ENCODE peak calls at places on chromosomes 11 and 22, in eight cellular contexts. B, U, J, T, V, C, K and N are unnamed samples. For H3K4me1 and H3K36me3, the result is how much of the 10 kb centered on the place peaks cover.

GRCh38 chr22:35549338-35549737 is 8.7 kb downstream of the RASD2 start:
- DNase-seq in V (no peak), K (no peak), U (no peak), T (no peak), B (no peak), C (no peak), J (no peak), N (peak)

GRCh38 chr22:46050451-46050845 is 73.5 kb upstream of the WNT7B start:
- DNase-seq in K (no peak), C (peak), T (no peak), U (no peak), B (no peak), V (peak), J (no peak), N (peak)

GRCh38 chr11:44964526-44965209 is 14.0 kb upstream of the TP53I11 start:
- DNase-seq in B (no peak), C (no peak), V (no peak), U (no peak), T (no peak), J (no peak), K (no peak), N (no peak)

GRCh38 chr11:67482275-67482735 is 521 bp upstream of the AIP start:
- DNase-seq in T (no peak), V (no peak), J (no peak), C (no peak), B (no peak), K (no peak), U (no peak), N (no peak)

GRCh38 chr11:18768472-18768901 is 23.1 kb downstream of the PTPN5 start:
- DNase-seq in T (no peak), K (no peak), J (no peak), V (no peak), B (peak), U (no peak), C (no peak), N (no peak)

GRCh38 chr11:116773203-116774112 is 671 bp upstream of the BUD13 start:
- DNase-seq in C (no peak), J (no peak), B (no peak), V (no peak), U (peak), T (no peak), K (no peak), N (peak)

GRCh38 chr11:75311858-75312288 is 39.6 kb downstream of the ARRB1 start:
- DNase-seq in U (peak), C (peak), K (no peak), T (no peak), V (peak), J (peak), B (no peak), N (peak)

GRCh38 chr11:123137496-123138270 is 57.4 kb downstream of the CLMP start:
- DNase-seq in K (peak), J (peak), V (peak), T (no peak), B (peak), C (peak), U (peak), N (peak)

GRCh38 chr22:44382461-44383038 is 69.8 kb upstream of the SHISAL1 start:
- DNase-seq in J (no peak), K (no peak), C (no peak), U (no peak), T (no peak), B (peak), V (no peak), N (peak)

GRCh38 chr11:2563216-2564007 is 118.6 kb downstream of the KCNQ1 start:
- DNase-seq in V (no peak), T (no peak), J (peak), C (no peak), B (peak), K (no peak), U (no peak), N (no peak)

GRCh38 chr11:44566952-44567875 is 1.8 kb downstream of the CD82 start:
- DNase-seq in B (no peak), T (peak), J (no peak), K (no peak), U (no peak), C (no peak), V (no peak), N (no peak)

GRCh38 chr11:78168539-78169477 is 19.6 kb downstream of the KCTD21 start:
- DNase-seq in C (peak), T (no peak), V (peak), J (peak), B (no peak), K (no peak), U (peak), N (peak)

GRCh38 chr22:49433717-49434611 is 393.7 kb downstream of the BRD1 start:
- DNase-seq in C (no peak), U (no peak), T (no peak), J (no peak), V (no peak), K (peak), B (no peak), N (no peak)

GRCh38 chr11:92670293-92670890 is 299.1 kb upstream of the MTNR1B start:
- DNase-seq in T (no peak), V (no peak), U (no peak), B (no peak), C (no peak), K (no peak), J (no peak), N (no peak)

GRCh38 chr22:30308518-30309230 is 18.1 kb downstream of the TBC1D10A start:
- DNase-seq in K (no peak), C (no peak), V (no peak), U (peak), B (no peak), J (no peak), T (no peak), N (no peak)

GRCh38 chr22:42792909-42793847 is 63.9 kb downstream of the ARFGAP3 start:
- DNase-seq in U (no peak), T (no peak), V (no peak), B (no peak), J (no peak), C (no peak), K (no peak), N (no peak)

GRCh38 chr11:130913268-130913667 is 3.0 kb downstream of the SNX19 start:
- DNase-seq in T (peak), C (no peak), B (no peak), V (no peak), J (no peak), K (no peak), U (no peak), N (no peak)

GRCh38 chr11:86360775-86361395 is 13.8 kb upstream of the CCDC81 start:
- DNase-seq in V (no peak), B (no peak), C (no peak), U (peak), J (no peak), T (no peak), K (no peak), N (no peak)

GRCh38 chr11:44217432-44217831 is 92.5 kb downstream of the ALX4 start:
- DNase-seq in T (no peak), V (no peak), B (no peak), U (no peak), C (no peak), J (no peak), K (no peak), N (no peak)

GRCh38 chr11:56783448-56784041 is 35.0 kb upstream of the OR9G4 start:
- DNase-seq in V (no peak), J (no peak), C (no peak), U (peak), T (peak), K (no peak), B (no peak), N (no peak)

GRCh38 chr11:75428301-75428724 is 4.7 kb downstream of the KLHL35 start:
- DNase-seq in C (peak), T (peak), K (no peak), J (peak), B (peak), V (peak), U (peak), N (peak)

GRCh38 chr11:17570034-17570433 is 23.0 kb downstream of the OTOG start:
- DNase-seq in J (no peak), K (peak), B (no peak), C (no peak), U (no peak), T (no peak), V (no peak), N (no peak)

GRCh38 chr11:131865860-131866259 is 495.4 kb downstream of the NTM start:
- DNase-seq in J (no peak), C (no peak), V (no peak), T (no peak), K (no peak), B (no peak), U (no peak), N (no peak)

GRCh38 chr22:30877662-30878515 is 90.7 kb downstream of the MORC2 start:
- DNase-seq in V (no peak), C (no peak), B (peak), U (no peak), K (no peak), J (no peak), T (no peak), N (no peak)

GRCh38 chr11:33668951-33669596 is 31.6 kb downstream of the C11orf91 start:
- DNase-seq in K (no peak), U (no peak), T (no peak), V (no peak), C (no peak), B (no peak), J (no peak), N (no peak)

GRCh38 chr11:76639621-76640020 is 30.9 kb downstream of the LRRC32 start:
- DNase-seq in T (no peak), U (no peak), V (no peak), B (no peak), J (no peak), K (no peak), C (no peak), N (no peak)

GRCh38 chr11:80778432-80778831 is 1337.6 kb upstream of the TENM4 start:
- DNase-seq in C (no peak), T (no peak), B (no peak), V (no peak), U (no peak), J (no peak), K (no peak), N (no peak)

GRCh38 chr22:31944700-31945477 is 554 bp downstream of the YWHAH start:
- DNase-seq in K (peak), C (peak), J (peak), U (no peak), V (no peak), B (peak), T (peak), N (peak)

GRCh38 chr11:96367357-96367756 is 22.4 kb downstream of the CCDC82 start:
- DNase-seq in J (no peak), B (no peak), T (no peak), U (no peak), V (no peak), K (no peak), C (no peak), N (no peak)

GRCh38 chr11:69587454-69588081 is 53.4 kb upstream of the CCND1 start:
- DNase-seq in B (no peak), J (no peak), V (no peak), U (peak), T (no peak), C (no peak), K (no peak), N (no peak)

GRCh38 chr11:89660234-89660633 is 49.9 kb upstream of the TRIM77 start:
- DNase-seq in V (no peak), K (no peak), J (no peak), U (no peak), T (no peak), B (no peak), C (no peak), N (no peak)

GRCh38 chr11:16924462-16924825 is 89.8 kb downstream of the PLEKHA7 start:
- DNase-seq in J (no peak), V (no peak), U (no peak), B (no peak), C (no peak), T (no peak), K (no peak), N (no peak)

GRCh38 chr11:63670077-63670737 is 969 bp downstream of the ATL3 start:
- DNase-seq in V (no peak), C (no peak), K (no peak), B (no peak), J (no peak), T (no peak), U (peak), N (no peak)

GRCh38 chr11:1548221-1549070 is 23.6 kb downstream of the DUSP8 start:
- DNase-seq in V (peak), B (no peak), K (peak), C (no peak), U (peak), J (no peak), T (no peak), N (peak)

GRCh38 chr11:2268911-2269600 is 1.3 kb downstream of the ASCL2 start:
- DNase-seq in T (peak), U (no peak), C (peak), J (peak), B (peak), V (peak), K (peak), N (peak)

GRCh38 chr11:86459682-86460460 is 85.2 kb downstream of the CCDC81 start:
- DNase-seq in T (no peak), V (peak), C (no peak), U (peak), B (no peak), K (no peak), J (no peak), N (peak)

GRCh38 chr22:37442537-37442936 is 15.3 kb upstream of the ELFN2 start:
- DNase-seq in J (no peak), B (no peak), C (no peak), K (no peak), V (no peak), U (peak), T (no peak), N (no peak)

GRCh38 chr11:47156333-47156732 is 20.3 kb downstream of the ARFGAP2 start:
- DNase-seq in V (no peak), B (no peak), C (no peak), T (no peak), K (no peak), J (no peak), U (peak), N (no peak)

GRCh38 chr22:32469799-32470212 is 4.8 kb upstream of the FBXO7 start:
- DNase-seq in B (no peak), K (no peak), C (no peak), U (peak), V (no peak), J (no peak), T (peak), N (no peak)

GRCh38 chr11:110373061-110373702 is 56.6 kb upstream of the FDX1 start:
- DNase-seq in T (no peak), V (no peak), C (no peak), K (no peak), U (peak), B (no peak), J (no peak), N (no peak)

GRCh38 chr11:115711021-115711420 is 206.8 kb upstream of the CADM1 start:
- DNase-seq in K (no peak), V (no peak), T (no peak), C (no peak), U (no peak), B (no peak), J (no peak), N (no peak)

GRCh38 chr11:115709297-115709696 is 205.1 kb upstream of the CADM1 start:
- DNase-seq in B (no peak), J (no peak), K (no peak), C (no peak), V (no peak), T (no peak), U (no peak), N (no peak)

GRCh38 chr11:115715371-115715770 is 211.2 kb upstream of the CADM1 start:
- DNase-seq in K (no peak), C (no peak), J (no peak), V (no peak), B (no peak), T (no peak), U (no peak), N (no peak)

GRCh38 chr11:115716080-115716479 is 211.9 kb upstream of the CADM1 start:
- DNase-seq in T (no peak), U (no peak), B (no peak), C (no peak), K (no peak), J (no peak), V (no peak), N (no peak)

DNA sequence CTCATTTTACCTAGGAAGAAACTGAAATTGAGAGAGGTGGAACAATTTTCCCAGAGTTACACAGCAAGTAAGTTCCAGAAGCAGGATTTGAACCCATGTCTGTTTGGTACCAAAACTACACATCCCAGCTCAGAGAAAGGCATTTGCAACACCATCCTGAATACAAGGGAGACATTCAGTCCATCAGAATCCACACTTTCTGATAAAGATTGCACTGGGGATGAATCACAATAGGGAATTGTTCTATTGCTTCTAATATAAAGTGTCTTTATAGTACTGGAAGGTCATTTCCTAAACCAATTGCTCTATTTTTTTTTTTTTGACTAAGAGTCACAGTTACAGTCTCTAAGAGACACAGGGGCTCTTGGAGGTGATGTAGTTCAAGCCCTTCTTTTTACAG is 208.1 kb upstream of the CADM1 start:
- DNase-seq in U (no peak), V (no peak), K (no peak), C (no peak), J (no peak), T (no peak), B (no peak), N (no peak)
- TF ChIP-seq POLR2A in U (no peak), V (no peak), K (no peak), C (no peak), J (no peak), T (no peak), B (no peak), N (no peak)

DNA sequence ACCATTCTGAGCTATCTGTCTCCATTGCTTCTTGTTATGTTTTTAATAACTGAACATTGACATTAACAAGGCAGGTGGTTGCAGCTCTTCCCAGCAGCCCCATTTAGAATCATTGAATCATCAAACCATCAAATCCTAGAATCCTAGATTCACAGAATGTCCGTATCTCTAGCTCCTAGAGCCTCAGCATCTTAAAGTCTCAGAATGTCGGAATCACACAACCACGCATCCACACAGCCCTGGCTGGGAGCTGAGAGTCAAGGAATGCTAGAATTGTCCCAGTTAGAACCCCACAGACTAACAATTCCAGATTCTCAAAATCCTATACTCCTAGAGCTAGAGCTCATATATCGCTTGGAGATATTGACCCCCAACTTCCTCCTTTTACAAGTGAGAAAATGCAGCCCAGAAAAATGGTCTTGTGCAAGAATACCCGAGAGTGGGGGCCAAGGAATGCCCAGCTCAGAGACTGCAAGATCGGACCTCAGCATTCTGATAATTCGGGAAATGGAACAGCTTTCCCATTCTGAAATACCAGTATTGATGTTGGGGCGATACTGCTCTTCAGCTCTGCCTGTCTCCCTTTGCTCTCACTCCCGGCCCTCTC is 38.8 kb downstream of the PDE2A start:
- DNase-seq in C (no peak), T (no peak), K (no peak), B (no peak), V (no peak), J (no peak), U (no peak), N (no peak)
- H3K4me1 ChIP-seq in C (under half), T (under half), K (under half), B (half or more), V (under half), J (under half), U (under half), N (under half)

DNA sequence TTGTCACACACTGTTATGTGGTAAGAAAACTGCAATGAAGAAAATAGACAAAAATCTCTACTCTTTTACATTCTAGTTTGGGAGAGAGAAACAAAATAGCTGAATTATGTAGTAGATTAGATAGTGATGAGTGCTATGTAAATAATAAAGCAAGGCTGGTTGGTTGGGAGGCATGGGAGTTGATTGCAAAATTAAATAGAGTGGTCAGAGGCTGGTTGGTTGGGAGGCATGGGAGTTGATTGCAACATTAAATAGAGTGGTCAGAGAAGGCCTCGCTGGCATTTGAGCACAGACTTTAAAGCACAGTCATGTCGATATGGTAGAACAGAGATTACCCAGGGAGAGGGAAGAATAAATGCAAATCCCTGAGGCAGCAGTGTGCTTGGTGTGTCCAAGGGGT is 22.4 kb downstream of the SIK2 start:
- DNase-seq in T (no peak), J (no peak), U (peak), B (no peak), C (no peak), V (no peak), K (no peak), N (no peak)
- H3K36me3 ChIP-seq in T (under half), J (under half), U (under half), B (under half), C (under half), V (under half), K (under half), N (under half)

GRCh38 chr11:124892131-124892530 is 5.5 kb downstream of the ROBO4 start:
- DNase-seq in V (no peak), C (no peak), J (no peak), U (no peak), K (no peak), T (no peak), B (no peak), N (no peak)

GRCh38 chr11:124892750-124893454 is 4.8 kb downstream of the ROBO4 start:
- DNase-seq in K (no peak), B (no peak), V (no peak), U (no peak), T (no peak), C (no peak), J (no peak), N (peak)

GRCh38 chr11:124894606-124895430 is 2.8 kb downstream of the ROBO4 start:
- DNase-seq in J (no peak), C (no peak), T (no peak), K (no peak), U (no peak), B (no peak), V (no peak), N (no peak)

GRCh38 chr11:124895471-124895971 is 2.1 kb downstream of the ROBO4 start:
- DNase-seq in B (no peak), T (no peak), V (no peak), U (no peak), C (no peak), K (peak), J (no peak), N (no peak)

DNA sequence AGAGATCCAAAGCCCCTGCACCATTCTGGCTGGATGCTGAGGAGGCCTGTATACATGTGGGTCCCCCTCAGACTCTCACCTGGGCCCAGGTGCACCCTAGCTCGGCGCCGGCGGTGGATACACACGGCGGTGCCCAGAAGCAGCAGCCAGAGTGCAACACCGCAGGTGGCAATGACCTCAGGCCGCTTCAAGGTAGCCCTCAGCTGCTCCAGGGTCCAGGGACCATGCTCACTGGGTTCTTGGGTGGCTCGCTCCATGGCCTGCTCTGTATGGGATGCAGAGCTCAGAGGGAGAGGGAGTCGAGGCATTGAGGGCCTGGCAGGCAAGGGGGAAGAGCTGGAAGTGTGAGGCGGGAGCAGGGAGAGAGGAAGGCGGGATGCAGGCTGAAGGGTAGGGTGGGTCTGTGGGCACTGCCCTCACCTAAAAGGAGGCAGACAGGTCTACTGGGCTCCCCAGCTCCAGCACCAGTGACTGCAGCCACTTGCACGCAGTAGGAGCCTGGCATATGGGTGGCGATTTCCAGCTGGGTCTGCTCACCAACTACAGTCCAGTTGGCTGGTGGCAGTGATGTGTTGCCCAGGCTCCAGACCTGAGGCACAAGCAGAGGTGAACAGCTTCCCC is 3.8 kb downstream of the ROBO4 start:
- DNase-seq in U (no peak), V (no peak), B (no peak), C (no peak), T (no peak), K (no peak), J (no peak), N (no peak)
- TF ChIP-seq POLR2A in U (no peak), V (no peak), B (no peak), C (no peak), T (no peak), K (no peak), J (no peak), N (no peak)